ENCODE peak calls at places on chromosomes 12 and 14, in nine cellular contexts. B, A, N, V, T, X, W, P and R are unnamed samples.

GRCh38 chr12:117126335-117126734 is 27.1 kb upstream of the TESC start:
- DNase-seq in B (no peak), A (no peak), N (no peak), V (no peak), T (no peak), X (no peak), W (no peak), P (no peak), R (no peak)

GRCh38 chr14:99324291-99324690 is 52.3 kb upstream of the BCL11B start:
- DNase-seq in B (no peak), A (no peak), N (no peak), V (no peak), T (no peak), X (no peak), W (no peak), P (no peak), R (no peak)

GRCh38 chr14:69313176-69313575 is 53.2 kb downstream of the GALNT16 start:
- DNase-seq in B (no peak), A (no peak), N (no peak), V (no peak), T (no peak), X (no peak), W (no peak), P (no peak), R (peak; percentile 15)

GRCh38 chr12:121530600-121531355 is 50.0 kb downstream of the KDM2B start:
- DNase-seq in B (no peak), A (peak; percentile 38), N (no peak), V (peak; percentile 83), T (peak; percentile 61), X (no peak), W (peak; percentile 78), P (peak; percentile 82), R (no peak)

GRCh38 chr14:104563191-104563741 is 16.3 kb upstream of the C14orf180 start:
- DNase-seq in B (no peak), A (no peak), N (no peak), V (no peak), T (no peak), X (peak; percentile 83), W (no peak), P (no peak), R (no peak)

GRCh38 chr14:52692248-52692962 is 3.0 kb downstream of the ERO1A start:
- DNase-seq in B (no peak), A (no peak), N (no peak), V (no peak), T (no peak), X (peak; percentile 66), W (no peak), P (peak; percentile 34), R (no peak)

GRCh38 chr12:124423683-124424515 is 129.0 kb downstream of the RFLNA start:
- DNase-seq in B (no peak), A (no peak), N (no peak), V (no peak), T (peak; percentile 22), X (no peak), W (no peak), P (no peak), R (no peak)

GRCh38 chr12:9920451-9920850 is 11.7 kb downstream of the CLEC2A start:
- DNase-seq in B (no peak), A (no peak), N (no peak), V (no peak), T (no peak), X (no peak), W (no peak), P (no peak), R (no peak)

GRCh38 chr14:90381011-90381790 is 15.6 kb upstream of the CALM1 start:
- DNase-seq in B (no peak), A (peak; percentile 10), N (no peak), V (no peak), T (no peak), X (no peak), W (no peak), P (no peak), R (peak; percentile 27)

GRCh38 chr14:24334431-24335271 is at the start of gene ADCY4:
- DNase-seq in B (no peak), A (no peak), N (no peak), V (peak; percentile 61), T (no peak), X (peak; percentile 60), W (peak; percentile 68), P (no peak), R (no peak)

GRCh38 chr12:65881348-65881961 is 57.2 kb downstream of the HMGA2 start:
- DNase-seq in B (no peak), A (peak; percentile 14), N (no peak), V (peak; percentile 65), T (no peak), X (no peak), W (peak; percentile 24), P (peak; percentile 29), R (no peak)

GRCh38 chr14:68677901-68678300 is 115.0 kb downstream of the ZFP36L1 start:
- DNase-seq in B (no peak), A (no peak), N (no peak), V (no peak), T (no peak), X (no peak), W (no peak), P (no peak), R (no peak)

GRCh38 chr12:122544537-122544936 is 17.5 kb downstream of the KNTC1 start:
- DNase-seq in B (no peak), A (no peak), N (no peak), V (no peak), T (no peak), X (no peak), W (no peak), P (no peak), R (no peak)

GRCh38 chr12:88375301-88375959 is 204.8 kb downstream of the KITLG start:
- DNase-seq in B (no peak), A (no peak), N (no peak), V (no peak), T (no peak), X (no peak), W (no peak), P (no peak), R (no peak)

GRCh38 chr12:80282761-80283160 is 161.3 kb upstream of the PTPRQ start:
- DNase-seq in B (no peak), A (no peak), N (no peak), V (no peak), T (no peak), X (no peak), W (no peak), P (no peak), R (no peak)

GRCh38 chr14:90140956-90141316 is 79.1 kb downstream of the KCNK13 start:
- DNase-seq in B (no peak), A (peak; percentile 74), N (no peak), V (peak; percentile 74), T (no peak), X (no peak), W (no peak), P (no peak), R (no peak)

GRCh38 chr12:44960423-44960822 is 84.3 kb upstream of the NELL2 start:
- DNase-seq in B (no peak), A (no peak), N (no peak), V (no peak), T (no peak), X (no peak), W (no peak), P (no peak), R (no peak)

GRCh38 chr12:70005864-70006618 is 181.0 kb downstream of the MYRFL start:
- DNase-seq in B (no peak), A (no peak), N (no peak), V (no peak), T (no peak), X (no peak), W (no peak), P (no peak), R (no peak)

GRCh38 chr12:13179159-13180074 is 17.1 kb upstream of the EMP1 start:
- DNase-seq in B (peak; percentile 33), A (peak; percentile 72), N (peak; percentile 14), V (peak; percentile 56), T (peak; percentile 36), X (peak; percentile 54), W (peak; percentile 41), P (no peak), R (no peak)

GRCh38 chr14:100691395-100692025 is 35.2 kb upstream of the DLK1 start:
- DNase-seq in B (no peak), A (no peak), N (no peak), V (no peak), T (no peak), X (peak; percentile 77), W (no peak), P (no peak), R (no peak)

GRCh38 chr14:65225299-65226159 is 123.2 kb upstream of the MAX start:
- DNase-seq in B (no peak), A (no peak), N (no peak), V (no peak), T (no peak), X (no peak), W (no peak), P (no peak), R (peak; percentile 65)

GRCh38 chr14:62303437-62303836 is 541.2 kb downstream of the SNAPC1 start:
- DNase-seq in B (no peak), A (no peak), N (no peak), V (no peak), T (no peak), X (no peak), W (no peak), P (no peak), R (no peak)